ENCODE peak calls at places on chromosomes 13 and 19, in six cellular contexts. One of them, this sample, is unnamed.
A peak's percentile ranks its signal among the peaks of the same experiment; 100 is the strongest.

GRCh38 chr19:34171539-34171876 is 796 bp upstream of the LSM14A start:
- DNase-seq in stimulated activated CD4-positive, alpha-beta T cell treated with anti-CD3 and anti-CD28 coated beads, Interleukin-1b, Interleukin-23, amount 100 ng/mL, for 1 hour: no peak
- DNase-seq in stimulated activated naive B cell treated with anti-CD40 and anti-IgM and Interleukin-4, amounts not matched to agents 10 μg/mL and 1 μg/mL and 100 μg/mL, for 72 hours: no peak
- DNase-seq in EL: peak; percentile 70
- DNase-seq in activated CD4-positive, alpha-beta T cell treated with anti-CD3 and anti-CD28 coated beads, Interleukin-2, amount 50 U/mL, for 1 hour: no peak
- DNase-seq in IMR-90: peak; percentile 93
- DNase-seq in this sample: no peak

GRCh38 chr13:47858042-47858677 is 142.9 kb downstream of the SUCLA2 start:
- DNase-seq in stimulated activated CD4-positive, alpha-beta T cell treated with anti-CD3 and anti-CD28 coated beads, Interleukin-1b, Interleukin-23, amount 100 ng/mL, for 1 hour: no peak
- DNase-seq in stimulated activated naive B cell treated with anti-CD40 and anti-IgM and Interleukin-4, amounts not matched to agents 10 μg/mL and 1 μg/mL and 100 μg/mL, for 72 hours: no peak
- DNase-seq in EL: no peak
- DNase-seq in activated CD4-positive, alpha-beta T cell treated with anti-CD3 and anti-CD28 coated beads, Interleukin-2, amount 50 U/mL, for 1 hour: no peak
- DNase-seq in IMR-90: no peak
- DNase-seq in this sample: no peak

GRCh38 chr19:10881403-10882107 is 10.2 kb downstream of the CARM1 start:
- DNase-seq in stimulated activated CD4-positive, alpha-beta T cell treated with anti-CD3 and anti-CD28 coated beads, Interleukin-1b, Interleukin-23, amount 100 ng/mL, for 1 hour: no peak
- DNase-seq in stimulated activated naive B cell treated with anti-CD40 and anti-IgM and Interleukin-4, amounts not matched to agents 10 μg/mL and 1 μg/mL and 100 μg/mL, for 72 hours: no peak
- DNase-seq in EL: no peak
- DNase-seq in activated CD4-positive, alpha-beta T cell treated with anti-CD3 and anti-CD28 coated beads, Interleukin-2, amount 50 U/mL, for 1 hour: no peak
- DNase-seq in IMR-90: no peak
- DNase-seq in this sample: no peak

GRCh38 chr19:50419580-50420035 is 870 bp downstream of the SPIB start:
- DNase-seq in stimulated activated CD4-positive, alpha-beta T cell treated with anti-CD3 and anti-CD28 coated beads, Interleukin-1b, Interleukin-23, amount 100 ng/mL, for 1 hour: no peak
- DNase-seq in stimulated activated naive B cell treated with anti-CD40 and anti-IgM and Interleukin-4, amounts not matched to agents 10 μg/mL and 1 μg/mL and 100 μg/mL, for 72 hours: peak; percentile 41
- DNase-seq in EL: no peak
- DNase-seq in activated CD4-positive, alpha-beta T cell treated with anti-CD3 and anti-CD28 coated beads, Interleukin-2, amount 50 U/mL, for 1 hour: no peak
- DNase-seq in IMR-90: no peak
- DNase-seq in this sample: no peak

GRCh38 chr19:14554382-14554812 is 17.5 kb downstream of the NDUFB7 start:
- DNase-seq in stimulated activated CD4-positive, alpha-beta T cell treated with anti-CD3 and anti-CD28 coated beads, Interleukin-1b, Interleukin-23, amount 100 ng/mL, for 1 hour: no peak
- DNase-seq in stimulated activated naive B cell treated with anti-CD40 and anti-IgM and Interleukin-4, amounts not matched to agents 10 μg/mL and 1 μg/mL and 100 μg/mL, for 72 hours: no peak
- DNase-seq in EL: no peak
- DNase-seq in activated CD4-positive, alpha-beta T cell treated with anti-CD3 and anti-CD28 coated beads, Interleukin-2, amount 50 U/mL, for 1 hour: no peak
- DNase-seq in IMR-90: no peak
- DNase-seq in this sample: no peak

GRCh38 chr19:3536429-3537100 is 2.4 kb upstream of the TEKTIP1 start:
- DNase-seq in stimulated activated CD4-positive, alpha-beta T cell treated with anti-CD3 and anti-CD28 coated beads, Interleukin-1b, Interleukin-23, amount 100 ng/mL, for 1 hour: no peak
- DNase-seq in stimulated activated naive B cell treated with anti-CD40 and anti-IgM and Interleukin-4, amounts not matched to agents 10 μg/mL and 1 μg/mL and 100 μg/mL, for 72 hours: no peak
- DNase-seq in EL: no peak
- DNase-seq in activated CD4-positive, alpha-beta T cell treated with anti-CD3 and anti-CD28 coated beads, Interleukin-2, amount 50 U/mL, for 1 hour: no peak
- DNase-seq in IMR-90: no peak
- DNase-seq in this sample: peak; percentile 47

GRCh38 chr13:22915442-22916082 is 265.2 kb upstream of the SGCG start:
- DNase-seq in stimulated activated CD4-positive, alpha-beta T cell treated with anti-CD3 and anti-CD28 coated beads, Interleukin-1b, Interleukin-23, amount 100 ng/mL, for 1 hour: no peak
- DNase-seq in stimulated activated naive B cell treated with anti-CD40 and anti-IgM and Interleukin-4, amounts not matched to agents 10 μg/mL and 1 μg/mL and 100 μg/mL, for 72 hours: no peak
- DNase-seq in EL: peak; percentile 5
- DNase-seq in activated CD4-positive, alpha-beta T cell treated with anti-CD3 and anti-CD28 coated beads, Interleukin-2, amount 50 U/mL, for 1 hour: no peak
- DNase-seq in IMR-90: peak; percentile 17
- DNase-seq in this sample: peak; percentile 69

GRCh38 chr13:66635526-66635925 is 594.6 kb downstream of the PCDH9 start:
- DNase-seq in stimulated activated CD4-positive, alpha-beta T cell treated with anti-CD3 and anti-CD28 coated beads, Interleukin-1b, Interleukin-23, amount 100 ng/mL, for 1 hour: no peak
- DNase-seq in stimulated activated naive B cell treated with anti-CD40 and anti-IgM and Interleukin-4, amounts not matched to agents 10 μg/mL and 1 μg/mL and 100 μg/mL, for 72 hours: no peak
- DNase-seq in EL: peak; percentile 79
- DNase-seq in activated CD4-positive, alpha-beta T cell treated with anti-CD3 and anti-CD28 coated beads, Interleukin-2, amount 50 U/mL, for 1 hour: no peak
- DNase-seq in IMR-90: peak; percentile 93
- DNase-seq in this sample: no peak

GRCh38 chr13:38514575-38514974 is 164.9 kb downstream of the UFM1 start:
- DNase-seq in stimulated activated CD4-positive, alpha-beta T cell treated with anti-CD3 and anti-CD28 coated beads, Interleukin-1b, Interleukin-23, amount 100 ng/mL, for 1 hour: no peak
- DNase-seq in stimulated activated naive B cell treated with anti-CD40 and anti-IgM and Interleukin-4, amounts not matched to agents 10 μg/mL and 1 μg/mL and 100 μg/mL, for 72 hours: no peak
- DNase-seq in EL: no peak
- DNase-seq in activated CD4-positive, alpha-beta T cell treated with anti-CD3 and anti-CD28 coated beads, Interleukin-2, amount 50 U/mL, for 1 hour: no peak
- DNase-seq in IMR-90: no peak
- DNase-seq in this sample: no peak

GRCh38 chr13:45773236-45773635 is 71.1 kb downstream of the CBY2 start:
- DNase-seq in stimulated activated CD4-positive, alpha-beta T cell treated with anti-CD3 and anti-CD28 coated beads, Interleukin-1b, Interleukin-23, amount 100 ng/mL, for 1 hour: no peak
- DNase-seq in stimulated activated naive B cell treated with anti-CD40 and anti-IgM and Interleukin-4, amounts not matched to agents 10 μg/mL and 1 μg/mL and 100 μg/mL, for 72 hours: no peak
- DNase-seq in EL: peak; percentile 25
- DNase-seq in activated CD4-positive, alpha-beta T cell treated with anti-CD3 and anti-CD28 coated beads, Interleukin-2, amount 50 U/mL, for 1 hour: no peak
- DNase-seq in IMR-90: peak; percentile 79
- DNase-seq in this sample: no peak

GRCh38 chr19:1822210-1822609 is 10.1 kb upstream of the ATP8B3 start:
- DNase-seq in stimulated activated CD4-positive, alpha-beta T cell treated with anti-CD3 and anti-CD28 coated beads, Interleukin-1b, Interleukin-23, amount 100 ng/mL, for 1 hour: no peak
- DNase-seq in stimulated activated naive B cell treated with anti-CD40 and anti-IgM and Interleukin-4, amounts not matched to agents 10 μg/mL and 1 μg/mL and 100 μg/mL, for 72 hours: no peak
- DNase-seq in EL: no peak
- DNase-seq in activated CD4-positive, alpha-beta T cell treated with anti-CD3 and anti-CD28 coated beads, Interleukin-2, amount 50 U/mL, for 1 hour: no peak
- DNase-seq in IMR-90: no peak
- DNase-seq in this sample: no peak

GRCh38 chr19:13929956-13930355 is 8.3 kb downstream of the PODNL1 start:
- DNase-seq in stimulated activated CD4-positive, alpha-beta T cell treated with anti-CD3 and anti-CD28 coated beads, Interleukin-1b, Interleukin-23, amount 100 ng/mL, for 1 hour: no peak
- DNase-seq in stimulated activated naive B cell treated with anti-CD40 and anti-IgM and Interleukin-4, amounts not matched to agents 10 μg/mL and 1 μg/mL and 100 μg/mL, for 72 hours: no peak
- DNase-seq in EL: no peak
- DNase-seq in activated CD4-positive, alpha-beta T cell treated with anti-CD3 and anti-CD28 coated beads, Interleukin-2, amount 50 U/mL, for 1 hour: no peak
- DNase-seq in IMR-90: no peak
- DNase-seq in this sample: no peak

GRCh38 chr19:55088543-55089265 is 13.0 kb downstream of the EPS8L1 start:
- DNase-seq in stimulated activated CD4-positive, alpha-beta T cell treated with anti-CD3 and anti-CD28 coated beads, Interleukin-1b, Interleukin-23, amount 100 ng/mL, for 1 hour: peak; percentile 42
- DNase-seq in stimulated activated naive B cell treated with anti-CD40 and anti-IgM and Interleukin-4, amounts not matched to agents 10 μg/mL and 1 μg/mL and 100 μg/mL, for 72 hours: peak; percentile 56
- DNase-seq in EL: peak; percentile 67
- DNase-seq in activated CD4-positive, alpha-beta T cell treated with anti-CD3 and anti-CD28 coated beads, Interleukin-2, amount 50 U/mL, for 1 hour: peak; percentile 81
- DNase-seq in IMR-90: peak; percentile 43
- DNase-seq in this sample: peak; percentile 83

GRCh38 chr13:59492030-59492636 is 671.6 kb downstream of the DIAPH3 start:
- DNase-seq in stimulated activated CD4-positive, alpha-beta T cell treated with anti-CD3 and anti-CD28 coated beads, Interleukin-1b, Interleukin-23, amount 100 ng/mL, for 1 hour: no peak
- DNase-seq in stimulated activated naive B cell treated with anti-CD40 and anti-IgM and Interleukin-4, amounts not matched to agents 10 μg/mL and 1 μg/mL and 100 μg/mL, for 72 hours: no peak
- DNase-seq in EL: peak; percentile 20
- DNase-seq in activated CD4-positive, alpha-beta T cell treated with anti-CD3 and anti-CD28 coated beads, Interleukin-2, amount 50 U/mL, for 1 hour: no peak
- DNase-seq in IMR-90: peak; percentile 36
- DNase-seq in this sample: no peak

GRCh38 chr13:101512650-101513049 is 60.2 kb downstream of the ITGBL1 start:
- DNase-seq in stimulated activated CD4-positive, alpha-beta T cell treated with anti-CD3 and anti-CD28 coated beads, Interleukin-1b, Interleukin-23, amount 100 ng/mL, for 1 hour: no peak
- DNase-seq in stimulated activated naive B cell treated with anti-CD40 and anti-IgM and Interleukin-4, amounts not matched to agents 10 μg/mL and 1 μg/mL and 100 μg/mL, for 72 hours: no peak
- DNase-seq in EL: peak; percentile 48
- DNase-seq in activated CD4-positive, alpha-beta T cell treated with anti-CD3 and anti-CD28 coated beads, Interleukin-2, amount 50 U/mL, for 1 hour: no peak
- DNase-seq in IMR-90: no peak
- DNase-seq in this sample: no peak

GRCh38 chr13:91745962-91746361 is 347.5 kb downstream of the GPC5 start:
- DNase-seq in stimulated activated CD4-positive, alpha-beta T cell treated with anti-CD3 and anti-CD28 coated beads, Interleukin-1b, Interleukin-23, amount 100 ng/mL, for 1 hour: no peak
- DNase-seq in stimulated activated naive B cell treated with anti-CD40 and anti-IgM and Interleukin-4, amounts not matched to agents 10 μg/mL and 1 μg/mL and 100 μg/mL, for 72 hours: no peak
- DNase-seq in EL: no peak
- DNase-seq in activated CD4-positive, alpha-beta T cell treated with anti-CD3 and anti-CD28 coated beads, Interleukin-2, amount 50 U/mL, for 1 hour: no peak
- DNase-seq in IMR-90: no peak
- DNase-seq in this sample: no peak

GRCh38 chr13:31476753-31477152 is 262.6 kb upstream of the RXFP2 start:
- DNase-seq in stimulated activated CD4-positive, alpha-beta T cell treated with anti-CD3 and anti-CD28 coated beads, Interleukin-1b, Interleukin-23, amount 100 ng/mL, for 1 hour: no peak
- DNase-seq in stimulated activated naive B cell treated with anti-CD40 and anti-IgM and Interleukin-4, amounts not matched to agents 10 μg/mL and 1 μg/mL and 100 μg/mL, for 72 hours: no peak
- DNase-seq in EL: peak; percentile 7
- DNase-seq in activated CD4-positive, alpha-beta T cell treated with anti-CD3 and anti-CD28 coated beads, Interleukin-2, amount 50 U/mL, for 1 hour: no peak
- DNase-seq in IMR-90: no peak
- DNase-seq in this sample: no peak

GRCh38 chr13:26300140-26300539 is 46.2 kb downstream of the CDK8 start:
- DNase-seq in stimulated activated CD4-positive, alpha-beta T cell treated with anti-CD3 and anti-CD28 coated beads, Interleukin-1b, Interleukin-23, amount 100 ng/mL, for 1 hour: no peak
- DNase-seq in stimulated activated naive B cell treated with anti-CD40 and anti-IgM and Interleukin-4, amounts not matched to agents 10 μg/mL and 1 μg/mL and 100 μg/mL, for 72 hours: no peak
- DNase-seq in EL: peak; percentile 82
- DNase-seq in activated CD4-positive, alpha-beta T cell treated with anti-CD3 and anti-CD28 coated beads, Interleukin-2, amount 50 U/mL, for 1 hour: no peak
- DNase-seq in IMR-90: peak; percentile 86
- DNase-seq in this sample: no peak

GRCh38 chr13:111210945-111211469 is 95.9 kb downstream of the ARHGEF7 start:
- DNase-seq in stimulated activated CD4-positive, alpha-beta T cell treated with anti-CD3 and anti-CD28 coated beads, Interleukin-1b, Interleukin-23, amount 100 ng/mL, for 1 hour: no peak
- DNase-seq in stimulated activated naive B cell treated with anti-CD40 and anti-IgM and Interleukin-4, amounts not matched to agents 10 μg/mL and 1 μg/mL and 100 μg/mL, for 72 hours: no peak
- DNase-seq in EL: no peak
- DNase-seq in activated CD4-positive, alpha-beta T cell treated with anti-CD3 and anti-CD28 coated beads, Interleukin-2, amount 50 U/mL, for 1 hour: no peak
- DNase-seq in IMR-90: no peak
- DNase-seq in this sample: no peak

GRCh38 chr13:60990032-60990733 is 425.5 kb downstream of the PCDH20 start:
- DNase-seq in stimulated activated CD4-positive, alpha-beta T cell treated with anti-CD3 and anti-CD28 coated beads, Interleukin-1b, Interleukin-23, amount 100 ng/mL, for 1 hour: no peak
- DNase-seq in stimulated activated naive B cell treated with anti-CD40 and anti-IgM and Interleukin-4, amounts not matched to agents 10 μg/mL and 1 μg/mL and 100 μg/mL, for 72 hours: no peak
- DNase-seq in EL: no peak
- DNase-seq in activated CD4-positive, alpha-beta T cell treated with anti-CD3 and anti-CD28 coated beads, Interleukin-2, amount 50 U/mL, for 1 hour: no peak
- DNase-seq in IMR-90: no peak
- DNase-seq in this sample: peak; percentile 17

GRCh38 chr19:38417544-38418506 is 8.2 kb downstream of the RASGRP4 start:
- DNase-seq in stimulated activated CD4-positive, alpha-beta T cell treated with anti-CD3 and anti-CD28 coated beads, Interleukin-1b, Interleukin-23, amount 100 ng/mL, for 1 hour: no peak
- DNase-seq in stimulated activated naive B cell treated with anti-CD40 and anti-IgM and Interleukin-4, amounts not matched to agents 10 μg/mL and 1 μg/mL and 100 μg/mL, for 72 hours: peak; percentile 58
- DNase-seq in EL: peak; percentile 37
- DNase-seq in activated CD4-positive, alpha-beta T cell treated with anti-CD3 and anti-CD28 coated beads, Interleukin-2, amount 50 U/mL, for 1 hour: peak; percentile 40
- DNase-seq in IMR-90: no peak
- DNase-seq in this sample: peak; percentile 72

GRCh38 chr13:108950333-108951010 is 321.1 kb downstream of the MYO16 start:
- DNase-seq in stimulated activated CD4-positive, alpha-beta T cell treated with anti-CD3 and anti-CD28 coated beads, Interleukin-1b, Interleukin-23, amount 100 ng/mL, for 1 hour: no peak
- DNase-seq in stimulated activated naive B cell treated with anti-CD40 and anti-IgM and Interleukin-4, amounts not matched to agents 10 μg/mL and 1 μg/mL and 100 μg/mL, for 72 hours: no peak
- DNase-seq in EL: no peak
- DNase-seq in activated CD4-positive, alpha-beta T cell treated with anti-CD3 and anti-CD28 coated beads, Interleukin-2, amount 50 U/mL, for 1 hour: no peak
- DNase-seq in IMR-90: no peak
- DNase-seq in this sample: no peak

GRCh38 chr19:24057144-24057543 is 29.8 kb upstream of the ZNF254 start:
- DNase-seq in stimulated activated CD4-positive, alpha-beta T cell treated with anti-CD3 and anti-CD28 coated beads, Interleukin-1b, Interleukin-23, amount 100 ng/mL, for 1 hour: no peak
- DNase-seq in stimulated activated naive B cell treated with anti-CD40 and anti-IgM and Interleukin-4, amounts not matched to agents 10 μg/mL and 1 μg/mL and 100 μg/mL, for 72 hours: no peak
- DNase-seq in EL: no peak
- DNase-seq in activated CD4-positive, alpha-beta T cell treated with anti-CD3 and anti-CD28 coated beads, Interleukin-2, amount 50 U/mL, for 1 hour: no peak
- DNase-seq in IMR-90: no peak
- DNase-seq in this sample: no peak

GRCh38 chr19:10424011-10424637 is 3.8 kb downstream of the PDE4A start:
- DNase-seq in stimulated activated CD4-positive, alpha-beta T cell treated with anti-CD3 and anti-CD28 coated beads, Interleukin-1b, Interleukin-23, amount 100 ng/mL, for 1 hour: no peak
- DNase-seq in stimulated activated naive B cell treated with anti-CD40 and anti-IgM and Interleukin-4, amounts not matched to agents 10 μg/mL and 1 μg/mL and 100 μg/mL, for 72 hours: peak; percentile 63
- DNase-seq in EL: peak; percentile 80
- DNase-seq in activated CD4-positive, alpha-beta T cell treated with anti-CD3 and anti-CD28 coated beads, Interleukin-2, amount 50 U/mL, for 1 hour: peak; percentile 65
- DNase-seq in IMR-90: peak; percentile 68
- DNase-seq in this sample: peak; percentile 82

GRCh38 chr19:51187395-51188226 is 37.3 kb upstream of the CD33 start:
- DNase-seq in stimulated activated CD4-positive, alpha-beta T cell treated with anti-CD3 and anti-CD28 coated beads, Interleukin-1b, Interleukin-23, amount 100 ng/mL, for 1 hour: no peak
- DNase-seq in stimulated activated naive B cell treated with anti-CD40 and anti-IgM and Interleukin-4, amounts not matched to agents 10 μg/mL and 1 μg/mL and 100 μg/mL, for 72 hours: no peak
- DNase-seq in EL: no peak
- DNase-seq in activated CD4-positive, alpha-beta T cell treated with anti-CD3 and anti-CD28 coated beads, Interleukin-2, amount 50 U/mL, for 1 hour: no peak
- DNase-seq in IMR-90: no peak
- DNase-seq in this sample: no peak

GRCh38 chr19:45800009-45800553 is 7.4 kb upstream of the DMWD start:
- DNase-seq in stimulated activated CD4-positive, alpha-beta T cell treated with anti-CD3 and anti-CD28 coated beads, Interleukin-1b, Interleukin-23, amount 100 ng/mL, for 1 hour: no peak
- DNase-seq in stimulated activated naive B cell treated with anti-CD40 and anti-IgM and Interleukin-4, amounts not matched to agents 10 μg/mL and 1 μg/mL and 100 μg/mL, for 72 hours: no peak
- DNase-seq in EL: peak; percentile 68
- DNase-seq in activated CD4-positive, alpha-beta T cell treated with anti-CD3 and anti-CD28 coated beads, Interleukin-2, amount 50 U/mL, for 1 hour: no peak
- DNase-seq in IMR-90: peak; percentile 71
- DNase-seq in this sample: no peak

GRCh38 chr13:39250440-39250839 is 212.2 kb downstream of the NHLRC3 start:
- DNase-seq in stimulated activated CD4-positive, alpha-beta T cell treated with anti-CD3 and anti-CD28 coated beads, Interleukin-1b, Interleukin-23, amount 100 ng/mL, for 1 hour: no peak
- DNase-seq in stimulated activated naive B cell treated with anti-CD40 and anti-IgM and Interleukin-4, amounts not matched to agents 10 μg/mL and 1 μg/mL and 100 μg/mL, for 72 hours: no peak
- DNase-seq in EL: no peak
- DNase-seq in activated CD4-positive, alpha-beta T cell treated with anti-CD3 and anti-CD28 coated beads, Interleukin-2, amount 50 U/mL, for 1 hour: no peak
- DNase-seq in IMR-90: no peak
- DNase-seq in this sample: no peak

GRCh38 chr13:49652691-49653305 is 24.5 kb downstream of the ARL11 start:
- DNase-seq in stimulated activated CD4-positive, alpha-beta T cell treated with anti-CD3 and anti-CD28 coated beads, Interleukin-1b, Interleukin-23, amount 100 ng/mL, for 1 hour: no peak
- DNase-seq in stimulated activated naive B cell treated with anti-CD40 and anti-IgM and Interleukin-4, amounts not matched to agents 10 μg/mL and 1 μg/mL and 100 μg/mL, for 72 hours: no peak
- DNase-seq in EL: peak; percentile 54
- DNase-seq in activated CD4-positive, alpha-beta T cell treated with anti-CD3 and anti-CD28 coated beads, Interleukin-2, amount 50 U/mL, for 1 hour: no peak
- DNase-seq in IMR-90: peak; percentile 10
- DNase-seq in this sample: no peak

GRCh38 chr13:79966502-79966901 is 374.4 kb downstream of the SPRY2 start:
- DNase-seq in stimulated activated CD4-positive, alpha-beta T cell treated with anti-CD3 and anti-CD28 coated beads, Interleukin-1b, Interleukin-23, amount 100 ng/mL, for 1 hour: no peak
- DNase-seq in stimulated activated naive B cell treated with anti-CD40 and anti-IgM and Interleukin-4, amounts not matched to agents 10 μg/mL and 1 μg/mL and 100 μg/mL, for 72 hours: no peak
- DNase-seq in EL: no peak
- DNase-seq in activated CD4-positive, alpha-beta T cell treated with anti-CD3 and anti-CD28 coated beads, Interleukin-2, amount 50 U/mL, for 1 hour: no peak
- DNase-seq in IMR-90: no peak
- DNase-seq in this sample: no peak